ENCODE peak calls at places on chromosomes 2 and 18, in five cellular contexts. F, Z, P, V and E are unnamed samples.

GRCh38 chr2:205776139-205776538 is 93.8 kb downstream of the NRP2 start:
- DNase-seq in F (peak), Z (peak), P (peak), V (peak), E (no peak)

GRCh38 chr2:130376433-130377293 is 20.8 kb downstream of the PTPN18 start:
- DNase-seq in F (no peak), Z (no peak), P (peak), V (peak), E (no peak)

GRCh38 chr2:230666446-230666845 is 46.2 kb upstream of the CAB39 start:
- DNase-seq in F (no peak), Z (no peak), P (no peak), V (no peak), E (no peak)

GRCh38 chr2:460861-461260 is 173.0 kb upstream of the ALKAL2 start:
- DNase-seq in F (no peak), Z (no peak), P (peak), V (peak), E (peak)

GRCh38 chr2:193187816-193188215 is 993.1 kb upstream of the TMEFF2 start:
- DNase-seq in F (no peak), Z (no peak), P (no peak), V (no peak), E (no peak)

GRCh38 chr2:11379558-11379957 is 35.1 kb upstream of the ROCK2 start:
- DNase-seq in F (no peak), Z (no peak), P (no peak), V (no peak), E (no peak)

GRCh38 chr2:189014426-189015138 is 40.4 kb downstream of the COL3A1 start:
- DNase-seq in F (peak), Z (no peak), P (no peak), V (no peak), E (no peak)

GRCh38 chr2:19731040-19731439 is 170.7 kb downstream of the TTC32 start:
- DNase-seq in F (no peak), Z (no peak), P (no peak), V (no peak), E (no peak)

GRCh38 chr2:215931256-215931903 is 82.0 kb downstream of the MREG start:
- DNase-seq in F (peak), Z (peak), P (peak), V (peak), E (peak)

GRCh38 chr2:19769513-19769912 is 132.3 kb downstream of the TTC32 start:
- DNase-seq in F (peak), Z (peak), P (peak), V (no peak), E (no peak)

GRCh38 chr2:42238644-42239288 is 69.6 kb downstream of the EML4 start:
- DNase-seq in F (peak), Z (peak), P (peak), V (no peak), E (peak)

GRCh38 chr2:107727318-107727717 is 99.4 kb upstream of the RGPD4 start:
- DNase-seq in F (no peak), Z (no peak), P (no peak), V (no peak), E (no peak)

GRCh38 chr2:108346827-108347226 is 30.9 kb upstream of the SULT1C4 start:
- DNase-seq in F (no peak), Z (no peak), P (no peak), V (no peak), E (no peak)

GRCh38 chr18:3104190-3105054 is 91.5 kb upstream of the LPIN2 start:
- DNase-seq in F (peak), Z (no peak), P (no peak), V (no peak), E (no peak)

GRCh38 chr18:39795350-39795749 is 2159.7 kb upstream of the PIK3C3 start:
- DNase-seq in F (no peak), Z (no peak), P (no peak), V (no peak), E (no peak)

GRCh38 chr2:59044733-59045132 is 803.6 kb upstream of the FANCL start:
- DNase-seq in F (no peak), Z (no peak), P (no peak), V (no peak), E (no peak)

GRCh38 chr2:103361712-103362111 is 599.9 kb downstream of the TMEM182 start:
- DNase-seq in F (no peak), Z (no peak), P (no peak), V (no peak), E (no peak)

GRCh38 chr2:159072795-159073194 is 104.4 kb downstream of the TANC1 start:
- DNase-seq in F (peak), Z (no peak), P (no peak), V (no peak), E (no peak)

GRCh38 chr2:239196474-239197021 is 204.3 kb downstream of the HDAC4 start:
- DNase-seq in F (no peak), Z (no peak), P (no peak), V (no peak), E (no peak)

GRCh38 chr18:33424266-33424946 is 16.1 kb downstream of the CCDC178 start:
- DNase-seq in F (no peak), Z (no peak), P (no peak), V (no peak), E (no peak)

GRCh38 chr2:204664708-204665121 is 119.4 kb downstream of the PARD3B start:
- DNase-seq in F (peak), Z (peak), P (no peak), V (no peak), E (no peak)

GRCh38 chr18:13070460-13070859 is 79.3 kb downstream of the CEP192 start:
- DNase-seq in F (no peak), Z (no peak), P (peak), V (no peak), E (no peak)

GRCh38 chr2:128490321-128490720 is 171.7 kb upstream of the HS6ST1 start:
- DNase-seq in F (no peak), Z (no peak), P (peak), V (no peak), E (no peak)

GRCh38 chr18:31321719-31322118 is 3.8 kb downstream of the DSG1 start:
- DNase-seq in F (no peak), Z (no peak), P (no peak), V (no peak), E (no peak)

DNA sequence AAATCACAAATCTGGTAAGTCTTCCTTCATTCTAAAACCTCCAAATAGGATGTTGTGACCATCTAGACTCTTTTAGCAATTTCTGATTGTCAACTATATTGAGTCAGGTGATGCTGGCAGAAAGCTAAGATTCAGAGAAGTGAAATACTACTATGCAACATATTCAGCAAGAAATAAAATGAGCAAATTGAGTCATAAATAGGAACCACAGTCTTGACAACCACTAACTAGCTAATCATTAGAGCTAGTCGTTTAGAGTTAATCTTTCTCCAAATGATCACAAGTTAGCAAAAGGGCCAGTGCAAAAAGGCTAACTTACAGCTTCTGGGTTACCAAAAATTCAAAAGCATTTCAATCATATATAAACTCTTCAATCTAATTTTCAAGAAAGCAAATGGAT is 54.5 kb downstream of the ROCK1 start:
- DNase-seq in F (no peak), Z (no peak), P (no peak), V (no peak), E (no peak)
- TF ChIP-seq CTCF in F (no peak), Z (no peak), P (no peak), V (no peak), E (no peak)

GRCh38 chr2:174341995-174342571 is 7.3 kb downstream of the SP9 start:
- DNase-seq in F (no peak), Z (no peak), P (no peak), V (peak), E (no peak)

GRCh38 chr2:174343343-174343637 is 8.5 kb downstream of the SP9 start:
- DNase-seq in F (no peak), Z (no peak), P (peak), V (no peak), E (no peak)

GRCh38 chr2:174343638-174344455 is 9.1 kb downstream of the SP9 start:
- DNase-seq in F (no peak), Z (no peak), P (no peak), V (peak), E (no peak)

GRCh38 chr2:174342600-174343342 is 8.0 kb downstream of the SP9 start:
- DNase-seq in F (no peak), Z (no peak), P (peak), V (peak), E (no peak)

GRCh38 chr2:174344716-174345472 is 10.1 kb downstream of the SP9 start:
- DNase-seq in F (peak), Z (peak), P (peak), V (peak), E (no peak)
- TF ChIP-seq CTCF in F (peak), Z (peak), P (peak), V (no peak), E (peak)

GRCh38 chr2:200847939-200848338 is 16.5 kb downstream of the CLK1 start:
- DNase-seq in F (no peak), Z (no peak), P (no peak), V (no peak), E (no peak)

GRCh38 chr2:200851398-200852248 is 12.8 kb downstream of the CLK1 start:
- DNase-seq in F (no peak), Z (no peak), P (no peak), V (no peak), E (no peak)

GRCh38 chr2:200847268-200847667 is 17.2 kb downstream of the CLK1 start:
- DNase-seq in F (no peak), Z (no peak), P (no peak), V (no peak), E (no peak)

GRCh38 chr2:200852605-200853004 is 11.9 kb downstream of the CLK1 start:
- DNase-seq in F (no peak), Z (no peak), P (no peak), V (no peak), E (no peak)

GRCh38 chr2:200850512-200851256 is 13.8 kb downstream of the CLK1 start:
- DNase-seq in F (no peak), Z (no peak), P (no peak), V (no peak), E (no peak)
- TF ChIP-seq CTCF in F (no peak), Z (no peak), P (no peak), V (no peak), E (no peak)

GRCh38 chr2:233915133-233915532 is 2.0 kb upstream of the TRPM8 start:
- DNase-seq in F (no peak), Z (peak), P (no peak), V (no peak), E (no peak)
- TF ChIP-seq CTCF in F (peak), Z (peak), P (peak), V (no peak), E (no peak)

GRCh38 chr2:147843864-147844690 is 752 bp upstream of the ACVR2A start:
- DNase-seq in F (peak), Z (peak), P (peak), V (peak), E (peak)
- TF ChIP-seq CTCF in F (peak), Z (peak), P (no peak), V (no peak), E (no peak)

GRCh38 chr2:194319222-194319992 is 1337.6 kb upstream of the SLC39A10 start:
- DNase-seq in F (no peak), Z (peak), P (peak), V (peak), E (no peak)
- TF ChIP-seq CTCF in F (no peak), Z (no peak), P (peak), V (peak), E (no peak)

DNA sequence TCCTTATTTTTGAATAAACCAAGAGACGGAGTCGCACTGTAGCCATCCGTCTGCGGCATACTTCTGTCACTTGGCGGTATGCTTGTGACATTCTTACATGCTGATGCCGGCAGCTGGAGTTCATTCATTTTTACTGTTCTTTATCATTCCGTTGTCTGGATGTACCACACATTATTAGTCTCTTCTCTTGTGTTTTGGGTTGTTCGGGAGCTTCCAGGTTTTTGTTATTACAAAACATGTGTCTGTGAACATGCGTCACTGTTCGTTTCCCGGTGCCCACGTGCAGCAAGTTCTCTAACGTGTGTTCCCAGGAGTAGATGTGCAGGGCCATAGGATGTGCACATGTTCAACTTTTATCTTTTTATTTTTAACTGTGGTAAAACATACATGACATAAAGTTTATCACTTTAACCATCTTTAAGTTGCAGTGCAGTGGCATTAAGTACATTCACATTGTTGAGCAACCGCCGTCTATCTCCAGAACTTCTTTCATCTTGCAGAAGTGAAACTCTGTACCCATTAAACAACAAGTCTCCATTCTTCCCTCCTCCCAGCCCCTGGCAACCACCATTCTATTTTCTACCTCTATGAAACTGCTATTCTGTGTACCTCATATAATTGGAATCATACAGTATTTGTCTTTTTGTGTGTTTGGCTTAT is 40.1 kb downstream of the MTCL1 start:
- DNase-seq in F (peak), Z (no peak), P (peak), V (no peak), E (no peak)
- TF ChIP-seq CTCF in F (no peak), Z (no peak), P (no peak), V (no peak), E (no peak)

GRCh38 chr2:98518106-98518505 is 73.4 kb downstream of the INPP4A start:
- DNase-seq in F (no peak), Z (peak), P (peak), V (peak), E (peak)
- TF ChIP-seq CTCF in F (peak), Z (peak), P (peak), V (peak), E (peak)

GRCh38 chr18:36411745-36412168 is 114.2 kb downstream of the FHOD3 start:
- DNase-seq in F (peak), Z (peak), P (peak), V (peak), E (no peak)
- TF ChIP-seq CTCF in F (peak), Z (no peak), P (peak), V (no peak), E (no peak)